ENCODE peak calls at places on chromosomes 7 and 10, in five cellular contexts. F is heart left ventricle, K is pancreas, O is tibial artery, Q is lower lobe of right lung. S is an unnamed sample.

GRCh38 chr10:6059506-6059905 is 2.7 kb downstream of the IL2RA start:
- DNase-seq in O (no peak), K (no peak), F (no peak), Q (no peak), S (no peak)

GRCh38 chr7:6590645-6591110 is 857 bp downstream of the INTS15 start:
- DNase-seq in O (no peak), F (no peak), K (no peak), Q (no peak), S (no peak)

GRCh38 chr10:24393206-24393605 is 184.3 kb downstream of the KIAA1217 start:
- DNase-seq in F (no peak), O (no peak), K (no peak), Q (no peak), S (no peak)

GRCh38 chr7:138194567-138194966 is 118.3 kb downstream of the AKR1D1 start:
- DNase-seq in F (no peak), Q (no peak), K (no peak), O (no peak), S (no peak)

GRCh38 chr7:682810-683209 is 43.7 kb upstream of the DNAAF5 start:
- DNase-seq in K (no peak), O (no peak), F (no peak), Q (no peak), S (no peak)

GRCh38 chr7:158948376-158948775 is 92.0 kb downstream of the DYNC2I1 start:
- DNase-seq in O (no peak), Q (no peak), F (no peak), K (no peak), S (peak; percentile 34)

GRCh38 chr7:102404005-102404861 is 8.1 kb downstream of the PRKRIP1 start:
- DNase-seq in K (no peak), F (no peak), Q (peak; percentile 57), O (no peak), S (no peak)

GRCh38 chr7:123754295-123754871 is 5.6 kb upstream of the WASL start:
- DNase-seq in F (no peak), Q (no peak), K (no peak), O (no peak), S (no peak)

GRCh38 chr7:70805360-70805759 is 326.6 kb upstream of the GALNT17 start:
- DNase-seq in Q (no peak), O (no peak), F (no peak), K (no peak), S (no peak)

GRCh38 chr10:73110345-73110849 is at the start of gene NUDT13:
- DNase-seq in F (peak; percentile 82), O (peak; percentile 78), K (peak; percentile 76), Q (peak; percentile 59), S (peak; percentile 68)

GRCh38 chr7:104267701-104268368 is 60.0 kb upstream of the ORC5 start:
- DNase-seq in O (no peak), Q (no peak), K (no peak), F (no peak), S (no peak)

GRCh38 chr7:29598607-29599006 is 35.0 kb downstream of the PRR15 start:
- DNase-seq in F (no peak), Q (no peak), K (peak; percentile 34), O (no peak), S (no peak)

DNA sequence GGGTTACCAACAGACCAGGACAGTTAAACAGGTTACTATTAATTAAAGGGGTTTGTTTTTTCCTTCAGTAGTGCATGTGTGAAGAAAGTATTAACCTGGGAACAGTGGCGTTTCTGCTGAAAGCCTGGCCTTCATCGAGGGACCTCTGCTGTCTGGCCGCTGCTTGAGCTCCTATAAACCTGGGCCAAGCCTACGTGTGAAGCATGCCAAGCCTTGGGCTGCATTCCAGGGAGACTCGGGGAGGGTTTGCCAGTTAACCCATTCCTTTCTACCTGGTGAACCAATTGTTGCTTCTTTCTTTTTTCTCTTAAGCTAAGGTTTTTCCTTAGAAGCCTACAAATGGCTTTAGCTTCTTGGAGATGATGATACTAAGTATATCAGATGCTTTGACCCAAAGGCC is 23.6 kb downstream of the PFKP start:
- DNase-seq in F (peak; percentile 49), K (peak; percentile 54), O (no peak), Q (peak; percentile 74), S (no peak)
- H3K4me1 ChIP-seq in F (peaks cover 62% of the 10 kb centered on the region), K (peaks cover 9% of the 10 kb centered on the region), O (peaks cover 50% of the 10 kb centered on the region), Q (peaks cover 21% of the 10 kb centered on the region), S (peaks cover 10% of the 10 kb centered on the region)

GRCh38 chr10:68333058-68333395 is 299 bp upstream of the PBLD start:
- DNase-seq in Q (no peak), O (no peak), F (no peak), K (no peak), S (no peak)

GRCh38 chr10:68331455-68332258 is at the start of gene HNRNPH3:
- DNase-seq in K (peak; percentile 98), Q (peak; percentile 97), F (peak; percentile 99), O (peak; percentile 96), S (peak; percentile 99)

GRCh38 chr10:68330852-68331454 is 911 bp upstream of the HNRNPH3 start:
- DNase-seq in K (peak; percentile 29), F (peak; percentile 33), O (peak; percentile 46), Q (no peak), S (peak; percentile 76)

GRCh38 chr10:68333452-68333851 is 724 bp upstream of the PBLD start:
- DNase-seq in F (no peak), K (no peak), Q (no peak), O (no peak), S (no peak)

GRCh38 chr10:68332259-68333057 is at the start of gene PBLD:
- DNase-seq in Q (peak; percentile 81), K (peak; percentile 68), F (peak; percentile 79), O (peak; percentile 71), S (peak; percentile 78)
- H3K4me1 ChIP-seq in Q (peaks cover 66% of the 10 kb centered on the region), K (peaks cover 38% of the 10 kb centered on the region), F (peaks cover 64% of the 10 kb centered on the region), O (peaks cover 63% of the 10 kb centered on the region), S (peaks cover 2% of the 10 kb centered on the region)

DNA sequence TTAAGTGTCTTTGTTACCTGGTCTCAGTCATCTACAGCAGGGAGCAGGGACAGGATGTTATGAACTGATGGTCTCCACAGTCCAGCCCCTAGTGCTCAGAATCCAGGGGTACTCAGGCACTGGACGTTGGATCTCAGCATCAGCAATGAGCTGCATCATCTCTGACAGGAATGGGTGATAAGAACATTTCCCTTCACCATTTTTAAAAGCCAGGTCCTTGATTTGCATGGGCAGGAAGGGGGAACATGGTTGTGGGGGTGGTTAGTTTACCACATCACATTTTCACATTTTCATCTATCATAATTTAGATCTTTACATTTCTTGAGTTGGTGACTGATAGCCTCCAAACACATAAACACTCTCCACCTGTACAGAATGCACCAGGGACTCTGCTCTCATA is 427.8 kb upstream of the NPVF start:
- DNase-seq in K (no peak), O (no peak), F (no peak), Q (no peak), S (no peak)
- H3K4me1 ChIP-seq in K (no peaks in the 10 kb centered on the region), O (peaks cover 45% of the 10 kb centered on the region), F (peaks cover 18% of the 10 kb centered on the region), Q (no peaks in the 10 kb centered on the region), S (peaks cover 6% of the 10 kb centered on the region)

GRCh38 chr10:129900825-129901224 is 63.2 kb downstream of the EBF3 start:
- DNase-seq in F (no peak), K (no peak), O (no peak), Q (no peak), S (no peak)

GRCh38 chr10:129897851-129898463 is 66.1 kb downstream of the EBF3 start:
- DNase-seq in K (no peak), F (no peak), Q (no peak), O (no peak), S (no peak)

GRCh38 chr10:129896231-129897150 is 67.6 kb downstream of the EBF3 start:
- DNase-seq in Q (no peak), K (no peak), F (no peak), O (no peak), S (no peak)

GRCh38 chr10:129899564-129899862 is 64.6 kb downstream of the EBF3 start:
- DNase-seq in F (no peak), K (no peak), Q (no peak), O (no peak), S (no peak)

GRCh38 chr10:129898701-129899563 is 65.1 kb downstream of the EBF3 start:
- DNase-seq in O (no peak), K (no peak), Q (no peak), F (no peak), S (no peak)
- H3K4me1 ChIP-seq in O (no peaks in the 10 kb centered on the region), K (no peaks in the 10 kb centered on the region), Q (no peaks in the 10 kb centered on the region), F (peaks cover 20% of the 10 kb centered on the region), S (no peaks in the 10 kb centered on the region)

DNA sequence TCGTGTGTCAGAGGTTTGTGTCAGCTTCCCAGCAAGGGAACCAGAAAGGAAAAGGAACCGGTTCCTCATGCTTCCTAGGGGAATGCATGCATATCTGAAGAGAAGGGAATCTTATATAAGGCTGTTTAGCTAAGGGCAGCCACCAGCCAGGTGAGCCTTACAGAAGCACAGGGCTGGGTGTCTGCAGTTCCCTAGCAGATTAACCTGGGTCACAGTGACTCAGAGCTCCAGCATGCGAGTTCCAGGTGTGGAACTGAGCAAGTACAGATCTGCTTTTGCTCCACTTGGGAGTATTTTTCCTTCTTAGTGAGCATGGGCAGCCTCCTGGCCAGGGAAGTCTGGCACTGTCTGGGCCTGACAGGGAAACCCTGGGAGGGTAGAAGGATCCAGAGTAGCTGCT is 957 bp upstream of the ANKRD2 start:
- DNase-seq in K (no peak), O (no peak), Q (no peak), F (no peak), S (no peak)
- H3K4me1 ChIP-seq in K (no peaks in the 10 kb centered on the region), O (peaks cover 32% of the 10 kb centered on the region), Q (peaks cover 9% of the 10 kb centered on the region), F (peaks cover 47% of the 10 kb centered on the region), S (no peaks in the 10 kb centered on the region)

GRCh38 chr7:74282748-74283459 is 6.3 kb upstream of the CLIP2 start:
- DNase-seq in O (no peak), Q (no peak), K (no peak), F (no peak), S (no peak)
- H3K4me1 ChIP-seq in O (peaks cover 22% of the 10 kb centered on the region), Q (peaks cover 15% of the 10 kb centered on the region), K (no peaks in the 10 kb centered on the region), F (peaks cover 22% of the 10 kb centered on the region), S (peaks cover 3% of the 10 kb centered on the region)

GRCh38 chr10:132407243-132407746 is 10.3 kb downstream of the PWWP2B start:
- DNase-seq in O (no peak), Q (peak; percentile 92), K (peak; percentile 98), F (peak; percentile 60), S (no peak)
- H3K4me1 ChIP-seq in O (peaks cover 25% of the 10 kb centered on the region), Q (peaks cover 55% of the 10 kb centered on the region), K (peaks cover 59% of the 10 kb centered on the region), F (peaks cover 37% of the 10 kb centered on the region), S (no peaks in the 10 kb centered on the region)

GRCh38 chr7:10972174-10972573 is 1.5 kb upstream of the PHF14 start:
- DNase-seq in Q (no peak), O (no peak), F (no peak), K (no peak), S (no peak)
- H3K4me1 ChIP-seq in Q (peaks cover 12% of the 10 kb centered on the region), O (peaks cover 18% of the 10 kb centered on the region), F (peaks cover 20% of the 10 kb centered on the region), K (peaks cover 16% of the 10 kb centered on the region), S (no peaks in the 10 kb centered on the region)

S was measured in right cardiac atrium.